ENCODE peak calls at places on chromosomes 3 and 15, in eight cellular contexts. J is H1, X is breast epithelium, M is stomach, Q is lower leg skin, A is ovary, O is NB4, I is adrenal gland. B is an unnamed sample.

GRCh38 chr3:67940200-67940952 is 286.0 kb upstream of the SUCLG2 start:
- DNase-seq in I (peak; percentile 83), O (no peak), M (no peak), J (no peak), Q (no peak), A (no peak), X (no peak), B (no peak)

GRCh38 chr3:14120111-14120920 is 4.4 kb downstream of the CHCHD4 start:
- DNase-seq in A (no peak), X (no peak), I (peak; percentile 24), M (no peak), O (no peak), J (no peak), Q (no peak), B (no peak)

GRCh38 chr3:60957541-60957940 is 293.7 kb downstream of the FHIT start:
- DNase-seq in Q (no peak), M (no peak), A (no peak), X (no peak), I (no peak), O (no peak), J (no peak), B (no peak)

GRCh38 chr15:29039466-29040366 is 153.9 kb downstream of the APBA2 start:
- DNase-seq in O (no peak), I (no peak), Q (no peak), A (no peak), X (no peak), M (no peak), J (no peak), B (no peak)

GRCh38 chr3:190721330-190721729 is 141.2 kb downstream of the GMNC start:
- DNase-seq in X (no peak), A (no peak), Q (no peak), J (no peak), I (no peak), M (no peak), O (no peak), B (no peak)

GRCh38 chr3:185363662-185364203 is 797 bp downstream of the MAP3K13 start:
- DNase-seq in O (peak; percentile 15), X (no peak), I (no peak), J (no peak), Q (no peak), M (no peak), A (no peak), B (no peak)

GRCh38 chr3:118165413-118165812 is 869.2 kb downstream of the IGSF11 start:
- DNase-seq in I (no peak), Q (no peak), A (no peak), J (no peak), X (no peak), O (no peak), M (no peak), B (no peak)

GRCh38 chr3:28316226-28316625 is 32.3 kb upstream of the ZCWPW2 start:
- DNase-seq in A (no peak), M (no peak), O (no peak), I (no peak), X (no peak), Q (no peak), J (no peak), B (no peak)

GRCh38 chr3:161691677-161692076 is 195.1 kb downstream of the OTOL1 start:
- DNase-seq in Q (no peak), A (no peak), J (no peak), O (peak; percentile 9), M (no peak), I (no peak), X (no peak), B (no peak)

GRCh38 chr3:72008226-72008996 is 223.5 kb upstream of the PROK2 start:
- DNase-seq in A (no peak), X (no peak), I (no peak), M (no peak), J (no peak), Q (no peak), O (peak; percentile 59), B (no peak)

GRCh38 chr15:38860253-38860652 is 295.6 kb upstream of the RASGRP1 start:
- DNase-seq in O (peak; percentile 12), A (no peak), X (no peak), I (no peak), J (no peak), M (no peak), Q (no peak), B (no peak)

GRCh38 chr3:81684739-81685395 is 76.6 kb downstream of the GBE1 start:
- DNase-seq in O (peak; percentile 10), M (no peak), I (peak; percentile 69), Q (no peak), A (no peak), J (no peak), X (no peak), B (no peak)

GRCh38 chr15:63402498-63403253 is 21.0 kb upstream of the CA12 start:
- DNase-seq in Q (no peak), O (peak; percentile 53), M (no peak), X (no peak), I (no peak), A (no peak), J (no peak), B (no peak)

GRCh38 chr3:161142486-161142885 is 37.3 kb upstream of the B3GALNT1 start:
- DNase-seq in O (no peak), I (no peak), M (no peak), J (no peak), Q (no peak), X (no peak), A (no peak), B (no peak)

GRCh38 chr3:56724580-56725142 is 41.6 kb upstream of the TASOR start:
- DNase-seq in Q (no peak), X (no peak), I (no peak), A (no peak), M (no peak), J (no peak), O (no peak), B (no peak)

GRCh38 chr15:75232252-75232813 is 25.8 kb upstream of the GOLGA6C start:
- DNase-seq in Q (no peak), O (no peak), M (no peak), A (no peak), X (no peak), I (no peak), J (no peak), B (no peak)

GRCh38 chr3:9861201-9861600 is 17.4 kb upstream of the RPUSD3 start:
- DNase-seq in A (no peak), I (no peak), Q (no peak), M (no peak), X (no peak), O (no peak), J (no peak), B (no peak)

GRCh38 chr3:13309004-13309403 is 111.1 kb downstream of the NUP210 start:
- DNase-seq in J (no peak), M (no peak), X (no peak), Q (no peak), I (no peak), O (no peak), A (no peak), B (no peak)

GRCh38 chr3:100496711-100497261 is 4.4 kb downstream of the TMEM45A start:
- DNase-seq in X (no peak), I (no peak), A (no peak), O (no peak), M (no peak), Q (no peak), J (no peak), B (no peak)

GRCh38 chr15:27681038-27681437 is 418.1 kb downstream of the OCA2 start:
- DNase-seq in Q (no peak), M (no peak), A (no peak), J (no peak), I (no peak), X (no peak), O (no peak), B (no peak)

GRCh38 chr3:127734754-127735473 is 62.2 kb downstream of the ABTB1 start:
- DNase-seq in X (peak; percentile 25), A (no peak), Q (peak; percentile 31), I (peak; percentile 75), M (no peak), J (no peak), O (peak; percentile 85), B (no peak)

DNA sequence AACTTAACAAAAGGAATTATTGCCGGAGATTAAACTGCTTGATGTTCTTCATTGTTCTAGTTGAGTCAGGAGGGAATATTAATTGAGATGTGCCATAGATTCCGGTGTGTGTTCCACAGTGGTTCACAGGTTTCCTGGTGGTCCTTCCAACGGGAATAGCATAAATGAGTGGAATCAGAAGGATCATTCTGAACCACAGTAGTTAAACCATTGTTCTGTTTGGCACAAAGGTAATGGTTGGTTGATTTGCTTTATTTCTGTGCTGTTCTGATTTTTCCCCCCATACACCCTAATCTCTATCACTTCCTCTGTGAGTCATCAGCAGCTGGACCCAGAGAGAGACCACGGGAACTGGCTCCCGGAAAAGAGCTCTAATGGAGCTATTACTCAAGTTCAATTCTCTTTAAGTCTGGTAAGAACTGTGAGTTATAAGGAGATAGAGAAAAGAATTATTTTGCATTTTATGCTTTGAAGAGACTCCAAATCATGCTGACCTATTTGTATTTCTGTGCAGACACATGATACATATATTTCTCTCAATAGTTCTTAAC is 627.2 kb downstream of the ZIC1 start:
- DNase-seq in J (no peak), Q (no peak), M (no peak), X (no peak), I (no peak), A (no peak), O (peak; percentile 6), B (no peak)
- TF ChIP-seq POLR2A in J (no peak), Q (no peak), M (no peak), X (no peak), I (no peak), A (no peak), O (no peak), B (no peak)

GRCh38 chr15:45648521-45649200 is 13.8 kb downstream of the SQOR start:
- DNase-seq in M (peak; percentile 67), A (no peak), O (no peak), I (peak; percentile 80), X (no peak), J (no peak), Q (no peak), B (no peak)
- H3K4me3 ChIP-seq in M (no peak overlapping the region), A (no peak overlapping the region), O (no peak overlapping the region), I (no peak overlapping the region), X (no peak overlapping the region), J (no peak overlapping the region), Q (no peak overlapping the region), B (no peak overlapping the region)

GRCh38 chr3:139343895-139344856 is at the start of gene MRPS22:
- DNase-seq in A (peak; percentile 75), X (peak; percentile 73), Q (peak; percentile 82), O (peak; percentile 92), J (peak; percentile 49), I (peak; percentile 93), M (peak; percentile 79), B (peak; percentile 75)
- TF ChIP-seq POLR2A in A (no peak), X (no peak), Q (no peak), O (peak; percentile 50), J (peak; percentile 73), I (peak; percentile 52), M (no peak), B (peak; percentile 31)

DNA sequence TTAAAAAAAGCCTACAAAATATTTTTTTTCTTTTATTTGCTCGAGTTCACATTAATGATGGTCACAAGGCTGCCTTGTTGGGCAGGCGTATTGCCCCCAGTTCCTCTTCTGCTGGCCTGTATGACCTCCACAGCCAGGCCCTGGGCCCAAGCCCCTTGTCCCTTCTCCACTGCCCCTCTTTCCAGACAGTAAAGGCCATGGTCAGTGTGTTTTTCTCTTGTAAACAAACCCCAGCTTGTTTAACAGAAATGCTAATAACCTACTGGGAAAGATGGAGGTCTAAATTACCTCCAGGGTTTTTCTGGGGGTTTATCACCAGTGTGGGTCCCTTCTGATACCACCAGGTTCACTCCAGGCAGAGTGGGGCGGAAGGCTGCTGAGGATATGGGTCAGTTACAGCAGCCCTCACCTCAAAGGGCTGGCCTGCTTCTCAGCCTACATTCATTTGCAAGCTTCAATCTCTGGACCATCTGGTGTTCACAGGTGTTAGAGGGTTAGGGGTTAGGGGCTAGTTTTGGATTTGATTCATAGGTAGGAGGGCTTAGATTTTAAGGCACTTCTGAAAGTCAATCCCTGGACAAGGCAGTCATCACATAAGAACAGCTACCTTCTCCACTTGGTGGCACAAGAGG is 2.0 kb upstream of the MANF start:
- DNase-seq in M (no peak), X (no peak), O (peak; percentile 15), J (no peak), A (no peak), Q (no peak), I (peak; percentile 43), B (no peak)
- H3K4me3 ChIP-seq in M (no peak overlapping the region), X (no peak overlapping the region), O (peak overlapping the region; percentile 77), J (peak overlapping the region; percentile 73), A (no peak overlapping the region), Q (no peak overlapping the region), I (no peak overlapping the region), B (no peak overlapping the region)

B was measured in uterus.